ENCODE peak calls at places on chromosomes 6 and 20, in nine cellular contexts. One of them, this sample, is unnamed. For H3K79me2, the result is how much of the 10 kb centered on the place peaks cover.

GRCh38 chr6:11814116-11814515 is 35.5 kb upstream of the ADTRP start:
- DNase-seq in SK-N-SH: no peak
- DNase-seq in PC-3: no peak
- DNase-seq in OCI-LY7: no peak
- DNase-seq in MM.1S: no peak
- DNase-seq in GM23248: no peak
- DNase-seq in hepatocyte: peak
- DNase-seq in neural progenitor cell: no peak
- DNase-seq in HCT116: no peak
- DNase-seq in this sample: no peak

GRCh38 chr20:462199-462991 is at the start of gene TBC1D20:
- DNase-seq in OCI-LY7: peak
- DNase-seq in MM.1S: peak
- DNase-seq in SK-N-SH: peak
- DNase-seq in PC-3: peak
- DNase-seq in neural progenitor cell: peak
- DNase-seq in HCT116: peak
- DNase-seq in GM23248: peak
- DNase-seq in hepatocyte: peak
- DNase-seq in this sample: peak

GRCh38 chr6:144989319-144990099 is 704.4 kb downstream of the UTRN start:
- DNase-seq in PC-3: peak
- DNase-seq in OCI-LY7: no peak
- DNase-seq in neural progenitor cell: no peak
- DNase-seq in hepatocyte: no peak
- DNase-seq in MM.1S: no peak
- DNase-seq in GM23248: peak
- DNase-seq in SK-N-SH: no peak
- DNase-seq in HCT116: no peak
- DNase-seq in this sample: no peak

GRCh38 chr6:165615629-165616028 is 47.4 kb downstream of the PDE10A start:
- DNase-seq in GM23248: no peak
- DNase-seq in hepatocyte: no peak
- DNase-seq in PC-3: no peak
- DNase-seq in MM.1S: no peak
- DNase-seq in neural progenitor cell: no peak
- DNase-seq in OCI-LY7: no peak
- DNase-seq in SK-N-SH: no peak
- DNase-seq in HCT116: no peak
- DNase-seq in this sample: no peak

GRCh38 chr6:88761237-88762031 is 202.0 kb downstream of the RNGTT start:
- DNase-seq in OCI-LY7: peak
- DNase-seq in hepatocyte: no peak
- DNase-seq in GM23248: no peak
- DNase-seq in HCT116: no peak
- DNase-seq in PC-3: peak
- DNase-seq in MM.1S: no peak
- DNase-seq in neural progenitor cell: peak
- DNase-seq in SK-N-SH: no peak
- DNase-seq in this sample: peak

GRCh38 chr20:46994341-46994740 is 99.7 kb downstream of the EYA2 start:
- DNase-seq in OCI-LY7: peak
- DNase-seq in hepatocyte: no peak
- DNase-seq in SK-N-SH: no peak
- DNase-seq in MM.1S: peak
- DNase-seq in GM23248: no peak
- DNase-seq in HCT116: no peak
- DNase-seq in PC-3: no peak
- DNase-seq in neural progenitor cell: no peak
- DNase-seq in this sample: no peak

GRCh38 chr6:35489995-35490791 is 6.7 kb downstream of the TEAD3 start:
- DNase-seq in hepatocyte: peak
- DNase-seq in GM23248: peak
- DNase-seq in HCT116: no peak
- DNase-seq in OCI-LY7: no peak
- DNase-seq in MM.1S: no peak
- DNase-seq in neural progenitor cell: peak
- DNase-seq in PC-3: no peak
- DNase-seq in SK-N-SH: peak
- DNase-seq in this sample: peak

GRCh38 chr6:159378361-159378760 is 209.2 kb downstream of the FNDC1 start:
- DNase-seq in PC-3: no peak
- DNase-seq in MM.1S: no peak
- DNase-seq in neural progenitor cell: no peak
- DNase-seq in GM23248: peak
- DNase-seq in SK-N-SH: no peak
- DNase-seq in HCT116: no peak
- DNase-seq in OCI-LY7: no peak
- DNase-seq in hepatocyte: no peak
- DNase-seq in this sample: no peak

DNA sequence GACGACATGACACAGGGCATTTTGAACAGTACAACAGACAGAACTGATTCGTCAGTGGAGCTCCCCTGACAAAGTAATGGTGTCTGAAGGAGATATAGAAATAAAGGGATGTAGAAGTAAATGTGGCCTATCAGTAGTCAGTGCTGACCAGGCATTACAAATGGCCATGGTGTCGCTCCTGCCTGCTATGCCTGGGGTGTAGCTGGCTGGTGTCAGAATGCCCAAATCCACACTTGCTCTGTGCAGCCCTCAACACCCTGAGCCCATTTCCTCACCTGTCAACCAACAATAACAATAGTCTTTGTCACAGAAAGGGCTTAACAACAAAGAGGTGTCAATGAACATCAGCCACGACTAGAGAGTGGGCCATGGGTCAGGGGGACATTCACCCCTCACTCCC is 53.2 kb downstream of the MAP3K5 start:
- DNase-seq in SK-N-SH: no peak
- DNase-seq in OCI-LY7: no peak
- DNase-seq in HCT116: no peak
- DNase-seq in MM.1S: no peak
- DNase-seq in GM23248: no peak
- DNase-seq in neural progenitor cell: no peak
- DNase-seq in PC-3: no peak
- DNase-seq in hepatocyte: no peak
- DNase-seq in this sample: no peak
- H3K27ac ChIP-seq in SK-N-SH: no peak
- H3K27ac ChIP-seq in OCI-LY7: no peak
- H3K27ac ChIP-seq in HCT116: no peak
- H3K27ac ChIP-seq in MM.1S: no peak
- H3K27ac ChIP-seq in GM23248: no peak
- H3K27ac ChIP-seq in neural progenitor cell: no peak
- H3K27ac ChIP-seq in PC-3: no peak
- H3K27ac ChIP-seq in hepatocyte: no peak
- H3K27ac ChIP-seq in this sample: no peak

GRCh38 chr6:47299965-47300364 is 9.7 kb downstream of the TNFRSF21 start:
- DNase-seq in PC-3: no peak
- DNase-seq in GM23248: no peak
- DNase-seq in hepatocyte: no peak
- DNase-seq in neural progenitor cell: no peak
- DNase-seq in OCI-LY7: no peak
- DNase-seq in HCT116: no peak
- DNase-seq in MM.1S: no peak
- DNase-seq in SK-N-SH: no peak
- DNase-seq in this sample: no peak
- H3K79me2 ChIP-seq in PC-3: half or more
- H3K79me2 ChIP-seq in GM23248: under half
- H3K79me2 ChIP-seq in hepatocyte: half or more
- H3K79me2 ChIP-seq in neural progenitor cell: half or more
- H3K79me2 ChIP-seq in OCI-LY7: half or more
- H3K79me2 ChIP-seq in HCT116: half or more
- H3K79me2 ChIP-seq in MM.1S: under half
- H3K79me2 ChIP-seq in SK-N-SH: under half
- H3K79me2 ChIP-seq in this sample: half or more

GRCh38 chr6:81450180-81450579 is 302.3 kb downstream of the TENT5A start:
- DNase-seq in MM.1S: no peak
- DNase-seq in neural progenitor cell: no peak
- DNase-seq in SK-N-SH: peak
- DNase-seq in PC-3: peak
- DNase-seq in OCI-LY7: no peak
- DNase-seq in GM23248: peak
- DNase-seq in hepatocyte: peak
- DNase-seq in HCT116: peak
- DNase-seq in this sample: no peak

GRCh38 chr6:81446509-81446908 is 306.0 kb downstream of the TENT5A start:
- DNase-seq in GM23248: no peak
- DNase-seq in PC-3: no peak
- DNase-seq in MM.1S: no peak
- DNase-seq in neural progenitor cell: no peak
- DNase-seq in OCI-LY7: no peak
- DNase-seq in hepatocyte: no peak
- DNase-seq in SK-N-SH: no peak
- DNase-seq in HCT116: no peak
- DNase-seq in this sample: no peak

GRCh38 chr6:81451787-81452186 is 300.7 kb downstream of the TENT5A start:
- DNase-seq in MM.1S: no peak
- DNase-seq in hepatocyte: peak
- DNase-seq in PC-3: peak
- DNase-seq in HCT116: peak
- DNase-seq in OCI-LY7: no peak
- DNase-seq in GM23248: peak
- DNase-seq in SK-N-SH: no peak
- DNase-seq in neural progenitor cell: no peak
- DNase-seq in this sample: peak
- TF ChIP-seq EZH2phosphoT487 in MM.1S: no peak
- TF ChIP-seq EZH2phosphoT487 in hepatocyte: no peak
- TF ChIP-seq EZH2phosphoT487 in PC-3: no peak
- TF ChIP-seq EZH2phosphoT487 in HCT116: no peak
- TF ChIP-seq EZH2phosphoT487 in OCI-LY7: no peak
- TF ChIP-seq EZH2phosphoT487 in GM23248: no peak
- TF ChIP-seq EZH2phosphoT487 in SK-N-SH: no peak
- TF ChIP-seq EZH2phosphoT487 in neural progenitor cell: no peak
- TF ChIP-seq EZH2phosphoT487 in this sample: no peak

GRCh38 chr20:35492352-35492751 is 37.0 kb downstream of the CEP250 start:
- DNase-seq in SK-N-SH: no peak
- DNase-seq in MM.1S: no peak
- DNase-seq in OCI-LY7: no peak
- DNase-seq in PC-3: no peak
- DNase-seq in hepatocyte: no peak
- DNase-seq in GM23248: no peak
- DNase-seq in neural progenitor cell: no peak
- DNase-seq in HCT116: no peak
- DNase-seq in this sample: no peak

GRCh38 chr20:35491823-35492222 is 36.4 kb downstream of the CEP250 start:
- DNase-seq in OCI-LY7: no peak
- DNase-seq in GM23248: no peak
- DNase-seq in hepatocyte: no peak
- DNase-seq in neural progenitor cell: no peak
- DNase-seq in MM.1S: no peak
- DNase-seq in PC-3: no peak
- DNase-seq in HCT116: no peak
- DNase-seq in SK-N-SH: no peak
- DNase-seq in this sample: no peak

GRCh38 chr20:35490736-35491181 is 35.4 kb downstream of the CEP250 start:
- DNase-seq in PC-3: no peak
- DNase-seq in MM.1S: peak
- DNase-seq in SK-N-SH: no peak
- DNase-seq in HCT116: no peak
- DNase-seq in neural progenitor cell: no peak
- DNase-seq in hepatocyte: no peak
- DNase-seq in OCI-LY7: peak
- DNase-seq in GM23248: no peak
- DNase-seq in this sample: no peak

GRCh38 chr20:35487479-35487878 is 32.1 kb downstream of the CEP250 start:
- DNase-seq in neural progenitor cell: no peak
- DNase-seq in PC-3: no peak
- DNase-seq in MM.1S: no peak
- DNase-seq in SK-N-SH: no peak
- DNase-seq in hepatocyte: no peak
- DNase-seq in OCI-LY7: no peak
- DNase-seq in HCT116: no peak
- DNase-seq in GM23248: no peak
- DNase-seq in this sample: no peak

DNA sequence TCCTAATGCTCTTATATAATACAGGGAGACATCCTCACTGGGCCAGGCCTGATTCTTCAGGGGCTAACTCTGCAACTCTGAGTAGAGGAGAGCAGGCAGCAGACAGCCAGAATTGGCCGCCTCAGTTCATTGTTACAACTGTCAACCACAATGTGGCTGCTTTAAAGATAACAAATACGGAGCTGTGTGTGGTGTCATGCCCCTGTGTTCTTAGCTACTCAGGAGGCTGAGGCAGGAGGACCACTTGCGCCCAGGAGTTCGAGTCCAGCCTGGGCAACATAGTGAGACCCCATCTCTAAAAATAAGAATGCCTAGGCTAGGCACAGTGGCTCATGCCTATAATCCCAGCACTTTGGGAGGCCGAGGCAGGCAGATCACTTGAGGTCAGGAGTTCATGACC is 34.3 kb downstream of the CEP250 start:
- DNase-seq in GM23248: no peak
- DNase-seq in SK-N-SH: no peak
- DNase-seq in OCI-LY7: no peak
- DNase-seq in PC-3: no peak
- DNase-seq in hepatocyte: no peak
- DNase-seq in neural progenitor cell: no peak
- DNase-seq in HCT116: no peak
- DNase-seq in MM.1S: no peak
- DNase-seq in this sample: no peak
- H3K27ac ChIP-seq in GM23248: no peak
- H3K27ac ChIP-seq in SK-N-SH: no peak
- H3K27ac ChIP-seq in OCI-LY7: no peak
- H3K27ac ChIP-seq in PC-3: no peak
- H3K27ac ChIP-seq in hepatocyte: no peak
- H3K27ac ChIP-seq in neural progenitor cell: no peak
- H3K27ac ChIP-seq in HCT116: no peak
- H3K27ac ChIP-seq in MM.1S: no peak
- H3K27ac ChIP-seq in this sample: no peak

This sample was measured in GM23338.